ENCODE peak calls at places on chromosomes 11 and 22, in nine cellular contexts. N, K, G, I, L, E, F, W and C are unnamed samples. For H3K36me3 and H3K4me1, the result is how much of the 10 kb centered on the place peaks cover.

GRCh38 chr11:93623938-93624337 is 37.5 kb upstream of the CEP295 start:
- DNase-seq in K (no peak), F (no peak), G (no peak), I (no peak), N (no peak), W (no peak), E (no peak), L (no peak), C (no peak)

GRCh38 chr11:111693224-111693937 is 72.8 kb downstream of the PPP2R1B start:
- DNase-seq in E (no peak), K (no peak), W (no peak), G (no peak), I (no peak), N (no peak), L (no peak), F (no peak), C (no peak)

GRCh38 chr11:100735949-100736675 is 49.0 kb downstream of the ARHGAP42 start:
- DNase-seq in E (no peak), G (no peak), F (no peak), N (no peak), K (no peak), I (no peak), W (no peak), L (no peak), C (no peak)

GRCh38 chr11:45939836-45940235 is 17.4 kb downstream of the LARGE2 start:
- DNase-seq in L (no peak), F (no peak), K (no peak), I (no peak), N (no peak), W (no peak), E (no peak), G (no peak), C (no peak)

GRCh38 chr11:94417386-94417987 is 16.3 kb upstream of the GPR83 start:
- DNase-seq in N (peak), K (no peak), E (no peak), W (no peak), G (peak), F (no peak), L (peak), I (peak), C (no peak)

GRCh38 chr11:94007906-94008305 is 13.2 kb upstream of the HEPHL1 start:
- DNase-seq in K (no peak), I (no peak), N (no peak), F (no peak), E (no peak), L (no peak), W (no peak), G (no peak), C (no peak)

GRCh38 chr11:132111341-132111740 is 740.9 kb downstream of the NTM start:
- DNase-seq in W (no peak), E (no peak), G (no peak), F (no peak), L (no peak), I (no peak), N (no peak), K (no peak), C (no peak)

GRCh38 chr22:49814856-49815255 is 12.8 kb downstream of the BRD1 start:
- DNase-seq in F (no peak), L (no peak), N (no peak), K (no peak), E (no peak), G (no peak), W (no peak), I (no peak), C (no peak)

GRCh38 chr11:75428301-75428724 is 4.7 kb downstream of the KLHL35 start:
- DNase-seq in E (peak), F (peak), K (peak), N (peak), G (peak), W (peak), L (peak), I (no peak), C (no peak)

GRCh38 chr11:76801205-76801604 is 18.0 kb downstream of the TSKU start:
- DNase-seq in K (no peak), W (no peak), N (no peak), L (peak), G (no peak), I (no peak), F (peak), E (no peak), C (no peak)

GRCh38 chr22:36478966-36479365 is 2.5 kb downstream of the TXN2 start:
- DNase-seq in N (no peak), G (no peak), E (no peak), L (no peak), F (no peak), I (no peak), W (peak), K (no peak), C (no peak)

GRCh38 chr11:128720522-128720985 is 26.7 kb downstream of the FLI1 start:
- DNase-seq in G (peak), I (no peak), F (peak), W (no peak), L (peak), K (no peak), N (no peak), E (no peak), C (no peak)

GRCh38 chr22:44753189-44754042 is 1.0 kb downstream of the ARHGAP8 start:
- DNase-seq in G (no peak), W (no peak), K (no peak), N (no peak), F (peak), E (no peak), I (no peak), L (peak), C (no peak)

GRCh38 chr11:4606231-4607015 is 1.6 kb downstream of the TRIM68 start:
- DNase-seq in N (no peak), L (no peak), E (no peak), F (no peak), K (no peak), G (peak), I (no peak), W (no peak), C (no peak)

GRCh38 chr11:1939006-1939626 is 8.0 kb upstream of the MRPL23 start:
- DNase-seq in I (no peak), E (peak), G (no peak), W (peak), K (peak), F (peak), N (peak), L (no peak), C (no peak)

GRCh38 chr11:68914761-68915160 is 11.1 kb downstream of the IGHMBP2 start:
- DNase-seq in G (no peak), E (no peak), K (peak), L (no peak), I (no peak), F (peak), N (no peak), W (no peak), C (no peak)
- H3K36me3 ChIP-seq in G (under half), E (half or more), K (half or more), L (under half), I (under half), F (half or more), N (under half), W (half or more), C (under half)

GRCh38 chr11:47433991-47434786 is 8.0 kb upstream of the PSMC3 start:
- DNase-seq in W (no peak), L (no peak), N (no peak), F (no peak), I (no peak), E (no peak), K (peak), G (no peak), C (no peak)
- TF ChIP-seq POLR2AphosphoS5 in W (no peak), L (no peak), N (no peak), F (no peak), I (no peak), E (no peak), K (no peak), G (no peak), C (no peak)

GRCh38 chr22:23138584-23139469 is 3.0 kb downstream of the RSPH14 start:
- DNase-seq in G (no peak), F (no peak), W (peak), K (no peak), L (no peak), I (no peak), N (no peak), E (no peak), C (no peak)
- H3K4me1 ChIP-seq in G (under half), F (half or more), W (under half), K (under half), L (under half), I (under half), N (under half), E (under half), C (under half)

GRCh38 chr11:123072279-123072678 is 10.3 kb upstream of the HSPA8 start:
- DNase-seq in N (no peak), F (no peak), E (no peak), L (no peak), K (no peak), I (no peak), W (no peak), G (no peak), C (no peak)
- H3K36me3 ChIP-seq in N (under half), F (under half), E (under half), L (under half), K (under half), I (under half), W (under half), G (under half), C (under half)

DNA sequence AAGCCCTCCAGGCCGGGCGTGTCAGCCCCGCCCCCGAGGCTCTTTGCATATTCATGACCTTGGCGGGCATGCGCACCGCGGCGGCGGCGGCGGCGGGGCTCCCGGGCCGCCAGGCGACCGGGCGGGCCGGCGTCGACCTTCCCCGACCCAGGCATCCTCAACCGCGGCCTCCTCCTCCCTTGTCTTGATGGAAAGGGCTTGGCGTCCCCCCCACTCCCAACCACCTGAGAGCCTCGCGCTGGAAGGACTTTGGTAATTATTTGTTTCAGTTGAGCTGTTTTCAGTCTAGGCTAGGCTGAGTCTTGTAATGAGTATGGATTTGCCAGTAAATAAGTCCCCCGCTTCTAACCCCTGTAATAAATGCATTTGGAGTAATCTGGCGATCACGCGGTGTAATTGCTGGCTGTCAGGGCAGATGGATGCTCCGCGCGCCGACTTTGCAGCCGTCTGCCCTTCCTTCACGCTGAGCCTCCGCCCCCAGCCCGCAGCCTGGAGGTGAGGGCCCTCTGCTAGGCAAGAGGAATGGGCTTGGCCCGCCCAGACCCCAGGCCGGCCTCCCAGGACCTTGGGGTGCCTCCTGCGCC is 25.2 kb downstream of the FLRT1 start:
- DNase-seq in K (no peak), G (peak), W (peak), N (peak), F (peak), I (no peak), L (peak), E (no peak), C (no peak)
- TF ChIP-seq POLR2AphosphoS5 in K (no peak), G (no peak), W (no peak), N (no peak), F (no peak), I (no peak), L (no peak), E (no peak), C (no peak)

GRCh38 chr22:42945027-42945426 is 69.9 kb downstream of the PACSIN2 start:
- DNase-seq in F (no peak), K (no peak), W (no peak), I (no peak), N (no peak), E (no peak), G (no peak), L (no peak), C (no peak)
- H3K4me1 ChIP-seq in F (under half), K (half or more), W (under half), I (half or more), N (under half), E (half or more), G (under half), L (under half), C (half or more)